ENCODE peak calls at places on chromosomes 12 and 14, in eight cellular contexts. G is nephron progenitor cell, X is GM13977, L is brain microvascular endothelial cell, I is endothelial cell of umbilical vein, P is bronchial epithelial cell, O is dorsolateral prefrontal cortex, N is type B pancreatic cell. H is an unnamed sample.
A peak's percentile ranks its signal among the peaks of the same experiment; 100 is the strongest.

GRCh38 chr14:102094101-102094500 is 7.3 kb upstream of the HSP90AA1 start:
- DNase-seq in G (no peak), X (no peak), L (no peak), I (no peak), P (peak; percentile 35), O (no peak), N (no peak), H (no peak)

GRCh38 chr14:23695220-23695999 is 59.2 kb downstream of the DHRS2 start:
- DNase-seq in G (peak; percentile 44), X (no peak), L (no peak), I (peak; percentile 66), P (no peak), O (no peak), N (no peak), H (no peak)

GRCh38 chr12:56908136-56908535 is 26.1 kb downstream of the SDR9C7 start:
- DNase-seq in G (no peak), X (no peak), L (no peak), I (no peak), P (no peak), O (no peak), N (no peak), H (no peak)

GRCh38 chr14:55715889-55716288 is 135.9 kb downstream of the KTN1 start:
- DNase-seq in G (no peak), X (no peak), L (peak; percentile 99), I (no peak), P (no peak), O (no peak), N (no peak), H (no peak)

GRCh38 chr14:67734675-67735074 is 33.0 kb downstream of the RDH12 start:
- DNase-seq in G (no peak), X (no peak), L (no peak), I (peak; percentile 24), P (no peak), O (no peak), N (no peak), H (no peak)

GRCh38 chr14:99427632-99428315 is 52.9 kb downstream of the SETD3 start:
- DNase-seq in G (no peak), X (no peak), L (peak; percentile 30), I (no peak), P (no peak), O (peak; percentile 71), N (no peak), H (no peak)

GRCh38 chr14:105208738-105209075 is 27.6 kb upstream of the NUDT14 start:
- DNase-seq in G (no peak), X (no peak), L (no peak), I (no peak), P (no peak), O (no peak), N (no peak), H (no peak)

GRCh38 chr14:53927171-53927570 is 29.5 kb downstream of the BMP4 start:
- DNase-seq in G (no peak), X (no peak), L (peak; percentile 34), I (no peak), P (no peak), O (no peak), N (no peak), H (no peak)

GRCh38 chr12:51388066-51388799 is 3.0 kb downstream of the GALNT6 start:
- DNase-seq in G (no peak), X (no peak), L (no peak), I (peak; percentile 26), P (peak; percentile 79), O (peak; percentile 40), N (no peak), H (no peak)

GRCh38 chr14:102508774-102509743 is 517 bp downstream of the ANKRD9 start:
- DNase-seq in G (peak; percentile 54), X (peak; percentile 55), L (no peak), I (peak; percentile 35), P (no peak), O (peak; percentile 45), N (no peak), H (no peak)

GRCh38 chr12:12327802-12328201 is 22.2 kb downstream of the MANSC1 start:
- DNase-seq in G (no peak), X (peak; percentile 73), L (peak; percentile 36), I (peak; percentile 71), P (peak; percentile 65), O (no peak), N (no peak), H (no peak)

GRCh38 chr12:32920506-32921085 is 24.0 kb upstream of the PKP2 start:
- DNase-seq in G (no peak), X (no peak), L (no peak), I (peak; percentile 17), P (peak; percentile 87), O (no peak), N (no peak), H (peak; percentile 9)

GRCh38 chr12:82797480-82797879 is 110.8 kb downstream of the TMTC2 start:
- DNase-seq in G (no peak), X (no peak), L (no peak), I (no peak), P (no peak), O (no peak), N (no peak), H (no peak)

GRCh38 chr12:125860672-125861288 is 795.5 kb downstream of the AACS start:
- DNase-seq in G (no peak), X (no peak), L (no peak), I (no peak), P (no peak), O (no peak), N (no peak), H (no peak)

GRCh38 chr12:25458047-25458552 is 95.0 kb downstream of the LMNTD1 start:
- DNase-seq in G (no peak), X (no peak), L (peak; percentile 94), I (peak; percentile 91), P (peak; percentile 96), O (no peak), N (no peak), H (peak; percentile 88)

GRCh38 chr14:68409355-68409754 is 383.5 kb downstream of the ZFP36L1 start:
- DNase-seq in G (peak; percentile 15), X (no peak), L (no peak), I (no peak), P (no peak), O (no peak), N (no peak), H (no peak)

GRCh38 chr14:50831704-50832130 is 755 bp upstream of the NIN start:
- DNase-seq in G (no peak), X (no peak), L (no peak), I (no peak), P (no peak), O (peak; percentile 35), N (no peak), H (no peak)

GRCh38 chr12:59737725-59738463 is 142.1 kb downstream of the SLC16A7 start:
- DNase-seq in G (no peak), X (no peak), L (peak; percentile 11), I (no peak), P (peak; percentile 41), O (no peak), N (no peak), H (no peak)

GRCh38 chr12:96985515-96986362 is 78.7 kb downstream of the NEDD1 start:
- DNase-seq in G (peak; percentile 56), X (peak; percentile 76), L (no peak), I (peak; percentile 23), P (no peak), O (no peak), N (no peak), H (no peak)

GRCh38 chr14:91142214-91142668 is 28.4 kb downstream of the DGLUCY start:
- DNase-seq in G (no peak), X (peak; percentile 79), L (no peak), I (no peak), P (no peak), O (no peak), N (no peak), H (no peak)

GRCh38 chr14:33297565-33297964 is 358.9 kb downstream of the NPAS3 start:
- DNase-seq in G (no peak), X (no peak), L (no peak), I (no peak), P (no peak), O (no peak), N (no peak), H (no peak)

GRCh38 chr14:61503167-61503801 is 181.9 kb downstream of the PRKCH start:
- DNase-seq in G (no peak), X (peak; percentile 36), L (no peak), I (peak; percentile 93), P (peak; percentile 92), O (no peak), N (no peak), H (no peak)

GRCh38 chr12:21962821-21963220 is 21.6 kb upstream of the ABCC9 start:
- DNase-seq in G (no peak), X (no peak), L (no peak), I (no peak), P (no peak), O (no peak), N (no peak), H (no peak)
- TF ChIP-seq CTCF in G (no peak), X (no peak), L (no peak), I (no peak), P (peak; percentile 2), O (no peak), N (no peak), H (no peak)

DNA sequence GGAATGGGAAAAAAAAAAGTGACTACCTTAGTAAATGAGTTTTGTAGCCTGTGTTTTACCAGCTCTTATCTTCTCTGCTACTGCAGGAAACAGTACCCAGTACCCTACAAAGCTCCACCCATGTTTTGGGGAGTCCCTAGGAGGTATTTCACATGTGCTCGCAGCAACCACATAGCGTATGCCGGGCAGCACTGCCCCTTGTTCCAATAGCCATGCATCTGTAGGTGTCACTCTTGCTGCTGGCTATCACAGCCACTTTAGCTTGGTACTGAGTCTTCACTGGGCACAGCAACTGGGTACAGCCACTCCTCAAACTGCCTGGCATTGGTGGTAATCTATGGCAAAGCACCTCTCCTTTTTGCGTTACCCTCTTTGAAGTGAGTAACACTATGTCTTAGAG is 2.0 kb upstream of the MDM1 start:
- DNase-seq in G (no peak), X (peak; percentile 30), L (no peak), I (peak; percentile 20), P (no peak), O (no peak), N (no peak), H (no peak)
- TF ChIP-seq CTCF in G (no peak), X (peak; percentile 40), L (peak; percentile 6), I (no peak), P (peak; percentile 12), O (no peak), N (no peak), H (no peak)

GRCh38 chr12:65123435-65124063 is 2.4 kb upstream of the WIF1 start:
- DNase-seq in G (peak; percentile 27), X (peak; percentile 18), L (no peak), I (peak; percentile 40), P (peak; percentile 35), O (no peak), N (no peak), H (no peak)
- TF ChIP-seq CTCF in G (peak; percentile 67), X (peak; percentile 55), L (peak; percentile 75), I (peak; percentile 39), P (peak; percentile 46), O (peak; percentile 52), N (peak; percentile 87), H (peak; percentile 73)

GRCh38 chr14:58571256-58571655 is 66.5 kb upstream of the DACT1 start:
- DNase-seq in G (no peak), X (no peak), L (no peak), I (no peak), P (no peak), O (no peak), N (no peak), H (no peak)

GRCh38 chr14:58572092-58572853 is 65.5 kb upstream of the DACT1 start:
- DNase-seq in G (peak; percentile 26), X (no peak), L (peak; percentile 55), I (no peak), P (peak; percentile 56), O (no peak), N (no peak), H (peak; percentile 44)

GRCh38 chr14:58574623-58575022 is 63.1 kb upstream of the DACT1 start:
- DNase-seq in G (no peak), X (no peak), L (no peak), I (no peak), P (no peak), O (no peak), N (no peak), H (no peak)
- TF ChIP-seq CTCF in G (no peak), X (no peak), L (peak; percentile 46), I (no peak), P (no peak), O (no peak), N (no peak), H (peak; percentile 34)